ENCODE peak calls at places on chromosomes 5 and 9, in four cellular contexts. H, V, U and F are unnamed samples.

GRCh38 chr9:35406183-35406959 is 83.5 kb upstream of the RUSC2 start:
- DNase-seq in U (peak), H (no peak), V (no peak), F (no peak)

GRCh38 chr5:264346-264745 is 7.1 kb upstream of the PDCD6 start:
- DNase-seq in U (no peak), H (no peak), V (no peak), F (no peak)

GRCh38 chr9:4530375-4530774 is 40.1 kb downstream of the SLC1A1 start:
- DNase-seq in V (peak), H (no peak), U (no peak), F (no peak)

GRCh38 chr5:60102961-60103683 is 209.6 kb upstream of the PDE4D start:
- DNase-seq in V (no peak), U (no peak), H (no peak), F (no peak)

GRCh38 chr9:104984121-104984520 is 56.2 kb upstream of the ABCA1 start:
- DNase-seq in U (no peak), V (no peak), H (no peak), F (peak)

GRCh38 chr9:115200711-115201505 is 83.0 kb upstream of the TNC start:
- DNase-seq in V (no peak), U (no peak), H (no peak), F (no peak)

GRCh38 chr5:10649518-10650410 is 85.9 kb downstream of the ANKRD33B start:
- DNase-seq in V (no peak), H (no peak), U (no peak), F (no peak)

GRCh38 chr9:83432877-83433276 is 105.3 kb downstream of the FRMD3 start:
- DNase-seq in V (no peak), U (no peak), H (no peak), F (no peak)

GRCh38 chr9:91898451-91899433 is 51.3 kb downstream of the ROR2 start:
- DNase-seq in H (no peak), U (peak), V (no peak), F (peak)

GRCh38 chr9:137071282-137071681 is 925 bp upstream of the SAPCD2 start:
- DNase-seq in H (no peak), U (no peak), V (no peak), F (no peak)

GRCh38 chr5:175286981-175287380 is 157.0 kb downstream of the DRD1 start:
- DNase-seq in U (no peak), V (no peak), H (no peak), F (no peak)

GRCh38 chr9:34079181-34079580 is 30.5 kb upstream of the UBAP2 start:
- DNase-seq in H (no peak), U (no peak), V (no peak), F (no peak)

GRCh38 chr5:146111409-146111808 is 6.0 kb upstream of the PLAC8L1 start:
- DNase-seq in V (no peak), H (no peak), U (peak), F (no peak)

GRCh38 chr9:78118742-78119473 is 87.3 kb upstream of the GNAQ start:
- DNase-seq in H (no peak), V (peak), U (no peak), F (peak)

GRCh38 chr9:131530546-131530929 is 525 bp downstream of the UCK1 start:
- DNase-seq in H (peak), U (peak), V (no peak), F (no peak)

GRCh38 chr5:10703676-10704075 is 57.4 kb downstream of the DAP start:
- DNase-seq in H (no peak), V (no peak), U (no peak), F (no peak)

GRCh38 chr5:36939969-36940858 is 63.6 kb downstream of the NIPBL start:
- DNase-seq in U (no peak), H (no peak), V (no peak), F (no peak)

GRCh38 chr5:157545911-157546310 is 29.7 kb downstream of the ADAM19 start:
- DNase-seq in H (no peak), U (no peak), V (no peak), F (no peak)

GRCh38 chr9:21991039-21991959 is 2.9 kb downstream of the CDKN2A start:
- DNase-seq in V (no peak), H (no peak), U (no peak), F (no peak)

GRCh38 chr5:178214160-178214803 is 9.9 kb downstream of the HNRNPAB start:
- DNase-seq in V (no peak), H (no peak), U (no peak), F (no peak)

GRCh38 chr5:178335287-178336030 is 102.9 kb upstream of the PHYKPL start:
- DNase-seq in H (no peak), U (no peak), V (no peak), F (peak)

GRCh38 chr5:36494756-36495637 is 111.4 kb upstream of the SLC1A3 start:
- DNase-seq in V (no peak), U (no peak), H (no peak), F (no peak)

GRCh38 chr9:114745108-114745848 is 60.6 kb downstream of the TNFSF15 start:
- DNase-seq in H (no peak), V (no peak), U (no peak), F (no peak)

GRCh38 chr9:125608488-125609224 is 98.4 kb downstream of the MAPKAP1 start:
- DNase-seq in H (no peak), V (no peak), U (no peak), F (no peak)

GRCh38 chr5:127386557-127386956 is 96.0 kb downstream of the MEGF10 start:
- DNase-seq in V (no peak), H (no peak), U (no peak), F (no peak)

GRCh38 chr5:28077291-28078240 is 1039.2 kb upstream of the CDH9 start:
- DNase-seq in U (no peak), H (no peak), V (no peak), F (no peak)

GRCh38 chr9:104875320-104875719 is 52.6 kb downstream of the ABCA1 start:
- DNase-seq in U (no peak), V (no peak), H (no peak), F (no peak)

GRCh38 chr9:132838291-132838690 is 39.8 kb downstream of the AK8 start:
- DNase-seq in V (no peak), U (no peak), H (no peak), F (no peak)

GRCh38 chr9:137127301-137128157 is 11.4 kb upstream of the GRIN1 start:
- DNase-seq in U (peak), V (no peak), H (no peak), F (no peak)

GRCh38 chr5:13212843-13213242 is 731.6 kb downstream of the DNAH5 start:
- DNase-seq in H (no peak), U (no peak), V (no peak), F (no peak)

GRCh38 chr9:111843971-111844370 is 49.2 kb upstream of the SHOC1 start:
- DNase-seq in H (no peak), U (no peak), V (no peak), F (no peak)

GRCh38 chr9:104682642-104683041 is 11.7 kb upstream of the OR13D1 start:
- DNase-seq in V (peak), U (peak), H (no peak), F (peak)

GRCh38 chr9:130549093-130549735 is 30.2 kb upstream of the FUBP3 start:
- DNase-seq in V (no peak), U (peak), H (no peak), F (no peak)

GRCh38 chr9:136045595-136046554 is 49.2 kb downstream of the NACC2 start:
- DNase-seq in H (peak), U (no peak), V (no peak), F (peak)

GRCh38 chr5:143693691-143694252 is 118.2 kb upstream of the HMHB1 start:
- DNase-seq in U (no peak), V (peak), H (no peak), F (no peak)

GRCh38 chr5:125411163-125412050 is 665.0 kb upstream of the ZNF608 start:
- DNase-seq in V (peak), H (no peak), U (no peak), F (no peak)

GRCh38 chr5:154829589-154830218 is 20.7 kb downstream of the FAXDC2 start:
- DNase-seq in V (no peak), U (no peak), H (no peak), F (no peak)

GRCh38 chr5:56412601-56413379 is 179.7 kb upstream of the ANKRD55 start:
- DNase-seq in U (no peak), V (peak), H (peak), F (no peak)

GRCh38 chr5:164422400-164422799 is 917.0 kb downstream of the MAT2B start:
- DNase-seq in V (no peak), U (peak), H (no peak), F (no peak)

GRCh38 chr5:149526855-149527590 is 24.2 kb downstream of the CSNK1A1 start:
- DNase-seq in V (no peak), U (no peak), H (no peak), F (no peak)
- TF ChIP-seq SPI1 in V (no peak), U (no peak), H (no peak), F (no peak)

GRCh38 chr9:134898319-134898718 is 17.7 kb downstream of the FCN2 start:
- DNase-seq in U (no peak), V (no peak), H (no peak), F (no peak)

GRCh38 chr9:134897584-134898170 is 17.1 kb downstream of the FCN2 start:
- DNase-seq in U (no peak), H (no peak), V (no peak), F (no peak)

GRCh38 chr9:134896834-134897583 is 16.4 kb downstream of the FCN2 start:
- DNase-seq in V (no peak), H (no peak), U (no peak), F (no peak)

GRCh38 chr9:134899168-134899567 is 18.5 kb downstream of the FCN1 start:
- DNase-seq in H (no peak), V (no peak), U (no peak), F (no peak)

GRCh38 chr9:134899818-134900325 is 17.8 kb downstream of the FCN1 start:
- DNase-seq in U (no peak), V (no peak), H (no peak), F (no peak)
- TF ChIP-seq SPI1 in U (no peak), V (no peak), H (no peak), F (no peak)

DNA sequence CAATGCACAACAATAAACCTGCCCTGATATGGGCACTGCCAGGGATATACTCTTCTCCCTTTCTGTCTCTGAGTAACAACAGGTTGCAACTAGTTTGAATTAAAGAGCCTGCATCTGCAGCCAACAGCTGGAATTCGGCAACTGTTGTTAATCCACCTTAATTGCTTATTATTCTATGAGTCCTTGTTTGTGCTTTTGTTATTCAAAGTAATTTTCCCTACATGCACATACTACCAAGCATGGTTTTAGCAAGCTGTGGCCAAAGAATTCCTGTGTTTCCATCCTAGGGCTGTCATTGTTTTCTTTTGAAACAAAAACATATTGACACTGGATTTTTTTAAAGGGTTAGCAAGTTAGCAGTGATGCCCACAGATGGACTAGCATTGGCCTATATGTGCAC is 171.5 kb downstream of the EFNA5 start:
- DNase-seq in V (no peak), U (no peak), H (no peak), F (no peak)
- TF ChIP-seq SPI1 in V (no peak), U (no peak), H (no peak), F (no peak)

GRCh38 chr9:81032831-81033230 is 656.5 kb downstream of the TLE1 start:
- DNase-seq in U (no peak), V (no peak), H (no peak), F (no peak)

GRCh38 chr9:81032030-81032572 is 657.2 kb downstream of the TLE1 start:
- DNase-seq in U (no peak), H (no peak), V (no peak), F (no peak)

GRCh38 chr9:81035601-81036000 is 653.7 kb downstream of the TLE1 start:
- DNase-seq in H (no peak), U (no peak), V (no peak), F (no peak)

GRCh38 chr9:81037889-81038288 is 651.5 kb downstream of the TLE1 start:
- DNase-seq in U (no peak), V (no peak), H (no peak), F (no peak)

GRCh38 chr9:81035171-81035570 is 654.2 kb downstream of the TLE1 start:
- DNase-seq in H (no peak), U (no peak), V (no peak), F (no peak)
- TF ChIP-seq SPI1 in H (no peak), U (no peak), V (no peak), F (no peak)